ENCODE peak calls at places on chromosomes 2 and 18, in eight cellular contexts. One of them, this sample, is unnamed.

GRCh38 chr2:9179572-9180201 is 26.9 kb upstream of the ASAP2 start:
- DNase-seq in NCI-H1092 treated with DMSO at 0.1 percent for 48 hours: no peak
- DNase-seq in pons: no peak
- DNase-seq in CD4-positive, alpha-beta T cell: no peak
- DNase-seq in nephron progenitor cell: no peak
- DNase-seq in ELF-1: no peak
- DNase-seq in ELR: peak; percentile 94
- DNase-seq in CD8-positive, alpha-beta T cell: no peak
- DNase-seq in this sample: no peak

GRCh38 chr2:17672583-17673317 is 80.9 kb downstream of the SMC6 start:
- DNase-seq in NCI-H1092 treated with DMSO at 0.1 percent for 48 hours: no peak
- DNase-seq in pons: no peak
- DNase-seq in CD4-positive, alpha-beta T cell: no peak
- DNase-seq in nephron progenitor cell: no peak
- DNase-seq in ELF-1: no peak
- DNase-seq in ELR: peak; percentile 87
- DNase-seq in CD8-positive, alpha-beta T cell: no peak
- DNase-seq in this sample: no peak

GRCh38 chr2:27545348-27546141 is 37.3 kb upstream of the ZNF512 start:
- DNase-seq in NCI-H1092 treated with DMSO at 0.1 percent for 48 hours: no peak
- DNase-seq in pons: no peak
- DNase-seq in CD4-positive, alpha-beta T cell: no peak
- DNase-seq in nephron progenitor cell: no peak
- DNase-seq in ELF-1: no peak
- DNase-seq in ELR: peak; percentile 63
- DNase-seq in CD8-positive, alpha-beta T cell: no peak
- DNase-seq in this sample: no peak

GRCh38 chr2:162656516-162656915 is 182.1 kb downstream of the KCNH7 start:
- DNase-seq in NCI-H1092 treated with DMSO at 0.1 percent for 48 hours: no peak
- DNase-seq in pons: no peak
- DNase-seq in CD4-positive, alpha-beta T cell: no peak
- DNase-seq in nephron progenitor cell: no peak
- DNase-seq in ELF-1: no peak
- DNase-seq in ELR: no peak
- DNase-seq in CD8-positive, alpha-beta T cell: no peak
- DNase-seq in this sample: no peak

GRCh38 chr2:847669-848068 is 103.0 kb upstream of the SNTG2 start:
- DNase-seq in NCI-H1092 treated with DMSO at 0.1 percent for 48 hours: no peak
- DNase-seq in pons: no peak
- DNase-seq in CD4-positive, alpha-beta T cell: no peak
- DNase-seq in nephron progenitor cell: no peak
- DNase-seq in ELF-1: no peak
- DNase-seq in ELR: no peak
- DNase-seq in CD8-positive, alpha-beta T cell: no peak
- DNase-seq in this sample: no peak

GRCh38 chr2:8307779-8308178 is 374.1 kb upstream of the ID2 start:
- DNase-seq in NCI-H1092 treated with DMSO at 0.1 percent for 48 hours: no peak
- DNase-seq in pons: no peak
- DNase-seq in CD4-positive, alpha-beta T cell: no peak
- DNase-seq in nephron progenitor cell: no peak
- DNase-seq in ELF-1: peak; percentile 20
- DNase-seq in ELR: no peak
- DNase-seq in CD8-positive, alpha-beta T cell: no peak
- DNase-seq in this sample: no peak

GRCh38 chr2:236369606-236370005 is 105.4 kb upstream of the ASB18 start:
- DNase-seq in NCI-H1092 treated with DMSO at 0.1 percent for 48 hours: peak; percentile 52
- DNase-seq in pons: peak; percentile 19
- DNase-seq in CD4-positive, alpha-beta T cell: no peak
- DNase-seq in nephron progenitor cell: no peak
- DNase-seq in ELF-1: no peak
- DNase-seq in ELR: no peak
- DNase-seq in CD8-positive, alpha-beta T cell: no peak
- DNase-seq in this sample: no peak

GRCh38 chr2:188600536-188601210 is 309.0 kb downstream of the GULP1 start:
- DNase-seq in NCI-H1092 treated with DMSO at 0.1 percent for 48 hours: no peak
- DNase-seq in pons: no peak
- DNase-seq in CD4-positive, alpha-beta T cell: no peak
- DNase-seq in nephron progenitor cell: no peak
- DNase-seq in ELF-1: no peak
- DNase-seq in ELR: peak; percentile 56
- DNase-seq in CD8-positive, alpha-beta T cell: no peak
- DNase-seq in this sample: no peak

GRCh38 chr2:149492923-149493322 is 94.7 kb downstream of the MMADHC start:
- DNase-seq in NCI-H1092 treated with DMSO at 0.1 percent for 48 hours: no peak
- DNase-seq in pons: no peak
- DNase-seq in CD4-positive, alpha-beta T cell: no peak
- DNase-seq in nephron progenitor cell: no peak
- DNase-seq in ELF-1: peak; percentile 42
- DNase-seq in ELR: no peak
- DNase-seq in CD8-positive, alpha-beta T cell: no peak
- DNase-seq in this sample: no peak

GRCh38 chr18:48882379-48882778 is 68.4 kb downstream of the SMAD7 start:
- DNase-seq in NCI-H1092 treated with DMSO at 0.1 percent for 48 hours: no peak
- DNase-seq in pons: no peak
- DNase-seq in CD4-positive, alpha-beta T cell: no peak
- DNase-seq in nephron progenitor cell: no peak
- DNase-seq in ELF-1: no peak
- DNase-seq in ELR: no peak
- DNase-seq in CD8-positive, alpha-beta T cell: no peak
- DNase-seq in this sample: no peak

GRCh38 chr2:225889452-225889851 is 489.9 kb downstream of the NYAP2 start:
- DNase-seq in NCI-H1092 treated with DMSO at 0.1 percent for 48 hours: no peak
- DNase-seq in pons: peak; percentile 44
- DNase-seq in CD4-positive, alpha-beta T cell: no peak
- DNase-seq in nephron progenitor cell: no peak
- DNase-seq in ELF-1: no peak
- DNase-seq in ELR: peak; percentile 83
- DNase-seq in CD8-positive, alpha-beta T cell: no peak
- DNase-seq in this sample: no peak

GRCh38 chr2:42360890-42361727 is at the start of gene COX7A2L:
- DNase-seq in NCI-H1092 treated with DMSO at 0.1 percent for 48 hours: peak; percentile 91
- DNase-seq in pons: peak; percentile 98
- DNase-seq in CD4-positive, alpha-beta T cell: peak; percentile 96
- DNase-seq in nephron progenitor cell: peak; percentile 98
- DNase-seq in ELF-1: peak; percentile 95
- DNase-seq in ELR: peak; percentile 98
- DNase-seq in CD8-positive, alpha-beta T cell: peak; percentile 95
- DNase-seq in this sample: peak; percentile 97

GRCh38 chr2:179265082-179265575 is 497 bp upstream of the SESTD1 start:
- DNase-seq in NCI-H1092 treated with DMSO at 0.1 percent for 48 hours: no peak
- DNase-seq in pons: no peak
- DNase-seq in CD4-positive, alpha-beta T cell: no peak
- DNase-seq in nephron progenitor cell: no peak
- DNase-seq in ELF-1: no peak
- DNase-seq in ELR: peak; percentile 82
- DNase-seq in CD8-positive, alpha-beta T cell: no peak
- DNase-seq in this sample: no peak

GRCh38 chr2:106107509-106108131 is 86.5 kb downstream of the UXS1 start:
- DNase-seq in NCI-H1092 treated with DMSO at 0.1 percent for 48 hours: no peak
- DNase-seq in pons: no peak
- DNase-seq in CD4-positive, alpha-beta T cell: peak; percentile 29
- DNase-seq in nephron progenitor cell: no peak
- DNase-seq in ELF-1: no peak
- DNase-seq in ELR: peak; percentile 59
- DNase-seq in CD8-positive, alpha-beta T cell: no peak
- DNase-seq in this sample: no peak

GRCh38 chr18:56747032-56747658 is 96.0 kb downstream of the WDR7 start:
- DNase-seq in NCI-H1092 treated with DMSO at 0.1 percent for 48 hours: no peak
- DNase-seq in pons: no peak
- DNase-seq in CD4-positive, alpha-beta T cell: no peak
- DNase-seq in nephron progenitor cell: no peak
- DNase-seq in ELF-1: no peak
- DNase-seq in ELR: no peak
- DNase-seq in CD8-positive, alpha-beta T cell: no peak
- DNase-seq in this sample: no peak

GRCh38 chr2:219631406-219631891 is 4.0 kb downstream of the SLC4A3 start:
- DNase-seq in NCI-H1092 treated with DMSO at 0.1 percent for 48 hours: no peak
- DNase-seq in pons: no peak
- DNase-seq in CD4-positive, alpha-beta T cell: no peak
- DNase-seq in nephron progenitor cell: no peak
- DNase-seq in ELF-1: no peak
- DNase-seq in ELR: no peak
- DNase-seq in CD8-positive, alpha-beta T cell: no peak
- DNase-seq in this sample: no peak

GRCh38 chr2:207341114-207341750 is 175.5 kb upstream of the KLF7 start:
- DNase-seq in NCI-H1092 treated with DMSO at 0.1 percent for 48 hours: no peak
- DNase-seq in pons: no peak
- DNase-seq in CD4-positive, alpha-beta T cell: no peak
- DNase-seq in nephron progenitor cell: no peak
- DNase-seq in ELF-1: no peak
- DNase-seq in ELR: no peak
- DNase-seq in CD8-positive, alpha-beta T cell: no peak
- DNase-seq in this sample: no peak

GRCh38 chr18:48788378-48788777 is 162.4 kb downstream of the SMAD7 start:
- DNase-seq in NCI-H1092 treated with DMSO at 0.1 percent for 48 hours: no peak
- DNase-seq in pons: no peak
- DNase-seq in CD4-positive, alpha-beta T cell: no peak
- DNase-seq in nephron progenitor cell: no peak
- DNase-seq in ELF-1: peak; percentile 72
- DNase-seq in ELR: no peak
- DNase-seq in CD8-positive, alpha-beta T cell: no peak
- DNase-seq in this sample: no peak

GRCh38 chr2:231600619-231601355 is 8.1 kb downstream of the TEX44 start:
- DNase-seq in NCI-H1092 treated with DMSO at 0.1 percent for 48 hours: no peak
- DNase-seq in pons: no peak
- DNase-seq in CD4-positive, alpha-beta T cell: no peak
- DNase-seq in nephron progenitor cell: no peak
- DNase-seq in ELF-1: no peak
- DNase-seq in ELR: no peak
- DNase-seq in CD8-positive, alpha-beta T cell: no peak
- DNase-seq in this sample: no peak

This sample was measured in NCI-H187.